ENCODE peak calls at places on chromosomes 11 and 22, in four cellular contexts. P is HepG2, D is GM12878, F is K562. L is an unnamed sample.

GRCh38 chr22:20807315-20807752 is 33.4 kb downstream of the SERPIND1 start:
- DNase-seq in P (no peak), F (peak; percentile 89), D (no peak), L (no peak)

GRCh38 chr11:110797453-110797852 is 85.2 kb upstream of the ARHGAP20 start:
- DNase-seq in F (no peak), P (no peak), D (peak; percentile 88), L (no peak)

GRCh38 chr22:27667121-27667843 is 134.3 kb downstream of the MN1 start:
- DNase-seq in F (no peak), D (no peak), P (no peak), L (no peak)

GRCh38 chr11:60924110-60924905 is at the start of gene TMEM132A:
- DNase-seq in P (peak; percentile 37), F (peak; percentile 85), D (no peak), L (peak; percentile 61)

GRCh38 chr11:86101941-86102407 is 33.1 kb upstream of the PICALM start:
- DNase-seq in F (no peak), P (no peak), D (no peak), L (no peak)

GRCh38 chr11:726278-726915 is 20.4 kb downstream of the EPS8L2 start:
- DNase-seq in F (peak; percentile 95), P (no peak), D (no peak), L (no peak)

GRCh38 chr11:23022854-23023253 is 162.6 kb upstream of the CCDC179 start:
- DNase-seq in D (no peak), F (no peak), P (no peak), L (no peak)

GRCh38 chr11:3723014-3723708 is 52.0 kb upstream of the CHRNA10 start:
- DNase-seq in F (no peak), D (no peak), P (no peak), L (peak; percentile 21)

GRCh38 chr22:30170126-30170525 is 76.4 kb downstream of the LIF start:
- DNase-seq in P (no peak), D (no peak), F (no peak), L (no peak)

GRCh38 chr11:1047576-1048156 is 11.1 kb upstream of the MUC6 start:
- DNase-seq in D (no peak), P (no peak), F (no peak), L (no peak)

GRCh38 chr22:36362819-36363377 is 24.9 kb downstream of the MYH9 start:
- DNase-seq in F (no peak), D (no peak), P (no peak), L (no peak)

GRCh38 chr11:10892250-10892649 is 34.4 kb upstream of the ZBED5 start:
- DNase-seq in P (no peak), F (no peak), D (no peak), L (no peak)

GRCh38 chr11:763073-763463 is 14.2 kb downstream of the GATD1 start:
- DNase-seq in P (no peak), F (peak; percentile 69), D (no peak), L (no peak)

GRCh38 chr11:68950268-68950667 is 30.5 kb downstream of the MRGPRD start:
- DNase-seq in F (peak; percentile 54), P (no peak), D (no peak), L (peak; percentile 19)

GRCh38 chr11:93570759-93571413 is 27.7 kb upstream of the SMCO4 start:
- DNase-seq in F (no peak), P (peak; percentile 90), D (no peak), L (no peak)

GRCh38 chr11:96330511-96330859 is 12.5 kb downstream of the MAML2 start:
- DNase-seq in P (no peak), F (no peak), D (no peak), L (no peak)

GRCh38 chr11:108846009-108846408 is 181.1 kb downstream of the DDX10 start:
- DNase-seq in D (no peak), F (no peak), P (no peak), L (no peak)

GRCh38 chr11:68039526-68040086 is 781 bp downstream of the TCIRG1 start:
- DNase-seq in D (no peak), P (peak; percentile 63), F (no peak), L (no peak)

GRCh38 chr11:47398551-47398950 is 9.8 kb upstream of the SLC39A13 start:
- DNase-seq in F (no peak), P (no peak), D (no peak), L (no peak)

GRCh38 chr22:22408731-22409696 is 99.5 kb downstream of the ZNF280B start:
- DNase-seq in D (no peak), P (peak; percentile 45), F (peak; percentile 87), L (no peak)

GRCh38 chr11:70082829-70083228 is 4.7 kb downstream of the ANO1 start:
- DNase-seq in D (no peak), P (no peak), F (peak; percentile 37), L (peak; percentile 3)

GRCh38 chr11:3223932-3224729 is 5.5 kb upstream of the MRGPRG start:
- DNase-seq in F (peak; percentile 51), D (no peak), P (no peak), L (no peak)

GRCh38 chr22:22753526-22754267 is 109.3 kb downstream of the GGTLC2 start:
- DNase-seq in F (peak; percentile 100), D (no peak), P (peak; percentile 47), L (peak; percentile 13)

GRCh38 chr11:33913991-33914390 is 22.1 kb upstream of the LMO2 start:
- DNase-seq in P (no peak), F (no peak), D (no peak), L (no peak)

GRCh38 chr11:8310743-8311298 is 47.1 kb upstream of the LMO1 start:
- DNase-seq in F (no peak), P (no peak), D (no peak), L (no peak)

GRCh38 chr11:119376197-119376847 is 5.2 kb downstream of the USP2 start:
- DNase-seq in F (no peak), D (no peak), P (peak; percentile 88), L (no peak)

GRCh38 chr11:5597953-5598352 is 1.5 kb downstream of the TRIM6 start:
- DNase-seq in D (no peak), P (no peak), F (no peak), L (no peak)

GRCh38 chr11:5592615-5593014 is 3.8 kb upstream of the TRIM6 start:
- DNase-seq in F (no peak), D (no peak), P (no peak), L (no peak)

GRCh38 chr11:5593146-5593545 is 3.3 kb upstream of the TRIM6 start:
- DNase-seq in F (no peak), D (no peak), P (no peak), L (no peak)

GRCh38 chr11:5600374-5600851 is 4.0 kb downstream of the TRIM6 start:
- DNase-seq in D (peak; percentile 23), F (peak; percentile 45), P (peak; percentile 63), L (peak; percentile 91)

DNA sequence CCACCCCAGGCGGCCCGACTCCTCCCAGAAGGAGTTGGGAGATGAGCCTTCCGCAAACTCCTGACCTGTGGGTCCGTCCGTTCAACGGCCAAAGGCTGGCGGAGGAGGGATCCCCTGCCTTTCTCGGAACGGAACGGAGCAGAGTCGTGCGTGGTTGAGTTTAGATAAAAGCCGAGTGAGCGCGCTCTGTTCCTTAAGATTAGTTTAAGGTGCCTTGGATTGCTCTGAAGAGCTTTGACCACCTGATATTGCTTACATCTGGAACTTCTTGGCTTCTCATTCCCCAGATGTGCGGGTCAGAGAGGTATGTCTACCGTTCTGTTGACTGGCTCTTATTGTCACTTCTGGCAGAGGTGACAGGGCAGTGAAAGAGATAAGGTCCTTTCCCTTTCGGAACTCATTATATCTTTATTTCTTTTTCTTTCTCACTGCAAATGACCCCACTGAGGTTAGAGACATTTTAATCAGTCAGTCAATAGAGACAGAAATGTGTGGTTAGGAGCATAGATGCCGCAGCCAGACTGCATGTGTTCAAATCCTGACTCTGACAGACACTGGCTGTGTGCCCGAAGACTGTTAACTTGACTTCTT is at the start of gene TRIM6:
- DNase-seq in F (peak; percentile 71), D (no peak), P (no peak), L (peak; percentile 42)
- TF ChIP-seq POLR2AphosphoS5 in F (peak; percentile 97), D (no peak), P (no peak), L (no peak)

DNA sequence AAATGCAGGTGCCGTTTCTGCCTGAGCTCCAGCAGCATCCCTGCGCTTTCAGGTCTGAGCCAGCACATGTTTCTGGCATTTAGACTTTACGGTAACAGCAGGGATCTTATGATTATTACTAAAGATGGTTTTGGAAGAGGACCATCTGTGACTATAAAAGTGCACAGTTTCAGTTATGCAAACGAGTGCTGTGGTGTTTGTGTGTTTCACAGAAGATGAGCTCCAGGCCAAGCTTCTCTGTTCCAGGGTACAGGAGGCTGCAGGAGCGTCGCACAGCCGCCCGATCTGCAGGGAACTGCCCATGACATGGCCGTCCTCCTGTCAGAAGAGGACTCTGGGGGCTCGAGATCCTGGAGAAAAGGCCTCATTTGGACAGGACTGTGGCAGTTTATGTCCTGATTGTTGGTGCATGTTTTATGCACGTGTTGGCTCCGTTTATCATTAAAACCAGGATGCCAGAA is 297.3 kb downstream of the TBC1D22A start:
- DNase-seq in P (no peak), F (no peak), D (peak; percentile 8), L (no peak)
- TF ChIP-seq MYC in P (no peak), F (no peak), D (no peak), L (no peak)

DNA sequence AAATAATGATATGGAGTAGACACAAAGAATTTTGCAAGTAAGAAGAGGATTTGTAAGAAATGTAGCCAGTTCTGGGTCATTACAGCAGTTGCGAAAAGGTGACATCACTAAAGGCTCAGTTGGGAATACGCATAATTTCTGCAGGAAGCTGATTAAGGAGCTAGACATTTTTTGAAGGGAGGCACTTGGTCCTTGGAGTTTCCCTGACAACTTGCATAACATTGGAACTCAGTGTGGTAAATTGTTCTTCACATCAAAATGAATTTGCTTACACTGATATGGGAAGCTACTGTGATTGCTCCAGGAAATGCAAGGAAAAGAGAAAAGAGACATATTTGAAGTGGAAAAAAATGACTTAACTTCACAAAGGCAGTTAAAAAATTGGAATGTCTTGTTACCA is 626.1 kb downstream of the NELL1 start:
- DNase-seq in D (no peak), F (no peak), P (no peak), L (no peak)
- TF ChIP-seq POLR2AphosphoS5 in D (no peak), F (no peak), P (no peak), L (no peak)

GRCh38 chr11:107116358-107116757 is 98.1 kb upstream of the GUCY1A2 start:
- DNase-seq in D (no peak), F (no peak), P (no peak), L (no peak)
- TF ChIP-seq MYC in D (no peak), F (no peak), P (no peak), L (no peak)

GRCh38 chr11:100738701-100739100 is 51.6 kb downstream of the ARHGAP42 start:
- DNase-seq in P (no peak), F (no peak), D (no peak), L (peak; percentile 30)

GRCh38 chr11:100734743-100735527 is 47.8 kb downstream of the ARHGAP42 start:
- DNase-seq in F (no peak), D (peak; percentile 27), P (no peak), L (no peak)

GRCh38 chr11:100732949-100733348 is 45.9 kb downstream of the ARHGAP42 start:
- DNase-seq in F (no peak), D (no peak), P (no peak), L (no peak)

GRCh38 chr11:100739636-100740035 is 52.5 kb downstream of the ARHGAP42 start:
- DNase-seq in F (no peak), P (peak; percentile 40), D (no peak), L (peak; percentile 88)

GRCh38 chr11:100735949-100736675 is 49.0 kb downstream of the ARHGAP42 start:
- DNase-seq in P (no peak), F (no peak), D (no peak), L (no peak)
- TF ChIP-seq POLR2AphosphoS5 in P (no peak), F (no peak), D (no peak), L (no peak)

GRCh38 chr11:63490551-63491239 is at the start of gene PLAAT5:
- DNase-seq in P (no peak), F (no peak), D (no peak), L (no peak)
- TF ChIP-seq MYC in P (no peak), F (no peak), D (no peak), L (no peak)

L was measured in endothelial cell of umbilical vein.